ENCODE peak calls at places on chromosomes 7 and 10, in ten cellular contexts. S is EH; E is activated T-cell treated with anti-CD3 and anti-CD28 coated beads, Interleukin-2, amount 50 U/mL, for 24 hours; P is T-helper 2 cell; Y is EL; L is heart left ventricle; R is CD8-positive, alpha-beta memory T cell; N is HEK293T; A is B cell; H is adipocyte. U is an unnamed sample.

GRCh38 chr7:55251313-55251712 is 113.8 kb upstream of the LANCL2 start:
- DNase-seq in S (no peak), R (no peak), L (no peak), A (no peak), E (no peak), H (no peak), P (no peak), Y (no peak), N (no peak), U (no peak)

GRCh38 chr10:126549326-126549725 is 121.2 kb downstream of the C10orf90 start:
- DNase-seq in E (no peak), P (no peak), A (no peak), H (no peak), N (no peak), Y (no peak), L (no peak), R (no peak), S (no peak), U (peak; percentile 44)

GRCh38 chr10:49009231-49009979 is 69.8 kb upstream of the LRRC18 start:
- DNase-seq in L (no peak), R (no peak), P (no peak), Y (no peak), H (peak; percentile 25), E (no peak), S (peak; percentile 19), A (no peak), N (no peak), U (no peak)

GRCh38 chr7:26782501-26782900 is 81.9 kb downstream of the SKAP2 start:
- DNase-seq in A (no peak), R (no peak), N (no peak), P (no peak), Y (peak; percentile 26), E (no peak), S (peak; percentile 23), H (no peak), L (no peak), U (no peak)

GRCh38 chr7:2196381-2197378 is 36.1 kb downstream of the MAD1L1 start:
- DNase-seq in H (no peak), E (no peak), R (no peak), L (peak; percentile 40), P (no peak), Y (no peak), N (no peak), S (no peak), A (no peak), U (no peak)

GRCh38 chr10:88019753-88020152 is 156.3 kb downstream of the PTEN start:
- DNase-seq in L (no peak), R (no peak), S (peak; percentile 82), Y (peak; percentile 69), N (no peak), P (no peak), E (no peak), H (no peak), A (no peak), U (peak; percentile 28)

GRCh38 chr7:88306590-88307048 is at the start of gene STEAP4:
- DNase-seq in P (no peak), N (no peak), E (no peak), R (no peak), L (peak; percentile 80), H (peak; percentile 51), S (peak; percentile 6), A (peak; percentile 0), Y (peak; percentile 13), U (peak; percentile 46)

GRCh38 chr10:47054936-47055335 is 143.7 kb downstream of the PTPN20 start:
- DNase-seq in Y (no peak), N (no peak), S (no peak), P (no peak), H (no peak), R (no peak), L (no peak), A (no peak), E (peak; percentile 16), U (no peak)

GRCh38 chr10:69644658-69645295 is 14.7 kb downstream of the FAM241B start:
- DNase-seq in R (no peak), S (peak; percentile 70), A (no peak), Y (peak; percentile 65), H (peak; percentile 83), E (peak; percentile 59), L (peak; percentile 49), P (peak; percentile 6), N (peak; percentile 81), U (peak; percentile 52)

GRCh38 chr7:149741629-149742028 is 31.8 kb downstream of the ZNF467 start:
- DNase-seq in Y (peak; percentile 19), S (peak; percentile 37), L (no peak), P (no peak), H (peak; percentile 15), E (no peak), R (no peak), A (peak; percentile 25), N (no peak), U (peak; percentile 51)

GRCh38 chr10:84221916-84222315 is 3.4 kb downstream of the LRIT2 start:
- DNase-seq in R (no peak), L (no peak), Y (no peak), A (no peak), N (no peak), S (no peak), H (no peak), E (no peak), P (no peak), U (no peak)

GRCh38 chr10:91380873-91381561 is 29.1 kb upstream of the HECTD2 start:
- DNase-seq in A (no peak), P (no peak), N (peak; percentile 30), E (no peak), Y (no peak), L (peak; percentile 21), R (no peak), S (peak; percentile 10), H (no peak), U (no peak)

GRCh38 chr7:24197852-24198251 is 86.1 kb upstream of the NPY start:
- DNase-seq in R (no peak), S (peak; percentile 73), L (no peak), Y (peak; percentile 74), A (no peak), N (no peak), P (no peak), E (no peak), H (no peak), U (peak; percentile 1)

GRCh38 chr7:95376632-95377380 is 19.4 kb downstream of the PON3 start:
- DNase-seq in P (no peak), Y (no peak), R (no peak), A (no peak), E (no peak), N (no peak), H (no peak), L (no peak), S (no peak), U (no peak)

GRCh38 chr10:50416181-50416824 is 165.0 kb upstream of the ASAH2 start:
- DNase-seq in L (no peak), E (no peak), Y (no peak), A (no peak), H (peak; percentile 30), N (no peak), S (no peak), R (no peak), P (no peak), U (peak; percentile 31)

GRCh38 chr7:157799076-157799685 is 462.4 kb downstream of the DNAJB6 start:
- DNase-seq in L (no peak), H (no peak), R (no peak), E (no peak), A (no peak), N (no peak), S (no peak), P (no peak), Y (no peak), U (no peak)

GRCh38 chr7:15309891-15310290 is 251.9 kb downstream of the AGMO start:
- DNase-seq in H (peak; percentile 32), A (no peak), Y (peak; percentile 3), P (no peak), S (no peak), R (no peak), N (no peak), L (no peak), E (no peak), U (peak; percentile 53)

GRCh38 chr7:35747611-35748010 is 52.7 kb upstream of the HERPUD2 start:
- DNase-seq in L (no peak), Y (no peak), P (no peak), E (no peak), H (no peak), S (peak; percentile 12), A (no peak), R (no peak), N (no peak), U (no peak)

GRCh38 chr10:37146443-37146842 is 21.0 kb downstream of the ANKRD30A start:
- DNase-seq in P (no peak), R (no peak), A (no peak), Y (no peak), E (no peak), S (no peak), N (peak; percentile 1), L (no peak), H (no peak), U (no peak)